ENCODE peak calls at places on chromosomes 16 and 17, in four cellular contexts. I, O, K and T are unnamed samples.

GRCh38 chr16:2483160-2483559 is 8.2 kb downstream of the TBC1D24 start:
- DNase-seq in O (no peak), I (no peak), K (peak; percentile 9), T (no peak)

GRCh38 chr17:46978489-46979022 is 497 bp downstream of the RPRML start:
- DNase-seq in K (no peak), O (no peak), I (peak; percentile 46), T (no peak)

GRCh38 chr16:57562669-57563486 is 20.4 kb downstream of the ADGRG5 start:
- DNase-seq in K (no peak), I (no peak), O (no peak), T (no peak)

GRCh38 chr16:9077001-9077809 is 14.2 kb upstream of the HAPSTR1 start:
- DNase-seq in K (no peak), I (no peak), O (peak; percentile 93), T (no peak)

GRCh38 chr17:80795737-80796136 is 195.9 kb upstream of the CHMP6 start:
- DNase-seq in O (no peak), K (peak; percentile 31), I (no peak), T (peak; percentile 82)

GRCh38 chr16:56874800-56875199 is 9.8 kb downstream of the SLC12A3 start:
- DNase-seq in O (peak; percentile 68), K (no peak), I (peak; percentile 38), T (no peak)

GRCh38 chr17:38898812-38899348 is 26.5 kb upstream of the LASP1NB start:
- DNase-seq in I (no peak), O (peak; percentile 53), K (peak; percentile 72), T (no peak)

GRCh38 chr17:688100-688989 is 26.3 kb downstream of the VPS53 start:
- DNase-seq in K (peak; percentile 63), O (peak; percentile 80), I (peak; percentile 67), T (no peak)

GRCh38 chr17:19928299-19928698 is 49.3 kb downstream of the AKAP10 start:
- DNase-seq in I (no peak), K (no peak), O (peak; percentile 85), T (no peak)

GRCh38 chr17:1709971-1710806 is at the start of gene TLCD2:
- DNase-seq in K (peak; percentile 94), I (peak; percentile 83), O (peak; percentile 65), T (peak; percentile 31)

GRCh38 chr16:56607675-56608042 is 725 bp upstream of the MT2A start:
- DNase-seq in I (no peak), O (no peak), K (no peak), T (no peak)

GRCh38 chr16:87543436-87544191 is 50.8 kb upstream of the ZCCHC14 start:
- DNase-seq in K (no peak), I (no peak), O (no peak), T (no peak)

GRCh38 chr16:73365010-73365409 is 317.1 kb upstream of the ZFHX3 start:
- DNase-seq in K (peak; percentile 19), I (no peak), O (no peak), T (no peak)

GRCh38 chr17:4899341-4900230 is at the start of gene C17orf107:
- DNase-seq in I (peak; percentile 92), O (peak; percentile 69), K (peak; percentile 94), T (no peak)

GRCh38 chr17:21292867-21293845 is 8.6 kb downstream of the MAP2K3 start:
- DNase-seq in O (no peak), K (no peak), I (no peak), T (no peak)

GRCh38 chr16:967077-967541 is 3.7 kb downstream of the LMF1 start:
- DNase-seq in O (no peak), K (peak; percentile 49), I (no peak), T (no peak)

GRCh38 chr17:3843935-3844516 is 2.0 kb downstream of the NCBP3 start:
- DNase-seq in K (peak; percentile 58), I (peak; percentile 81), O (peak; percentile 29), T (no peak)

GRCh38 chr16:19203374-19203966 is 35.4 kb downstream of the SYT17 start:
- DNase-seq in I (no peak), K (no peak), O (no peak), T (no peak)

GRCh38 chr17:78130080-78130438 is 512 bp upstream of the TMC8 start:
- DNase-seq in I (no peak), K (no peak), O (no peak), T (no peak)

GRCh38 chr16:50834701-50835100 is 92.8 kb downstream of the CYLD start:
- DNase-seq in K (no peak), O (no peak), I (no peak), T (no peak)

GRCh38 chr17:46949291-46950174 is 26.6 kb downstream of the GOSR2 start:
- DNase-seq in O (peak; percentile 45), I (no peak), K (no peak), T (no peak)

GRCh38 chr16:85582177-85582888 is 30.8 kb upstream of the GSE1 start:
- DNase-seq in K (no peak), I (no peak), O (no peak), T (no peak)

GRCh38 chr16:10494343-10495030 is 85.9 kb downstream of the EMP2 start:
- DNase-seq in K (no peak), I (no peak), O (no peak), T (no peak)

GRCh38 chr16:70160388-70160787 is 13.2 kb upstream of the CLEC18C start:
- DNase-seq in K (no peak), O (no peak), I (no peak), T (no peak)

GRCh38 chr17:4881761-4882555 is 17.4 kb upstream of the C17orf107 start:
- DNase-seq in O (peak; percentile 37), I (peak; percentile 93), K (peak; percentile 81), T (no peak)

GRCh38 chr16:17723735-17724134 is 253.0 kb upstream of the XYLT1 start:
- DNase-seq in O (no peak), I (no peak), K (no peak), T (no peak)

GRCh38 chr17:79581306-79581932 is 29.4 kb downstream of the RBFOX3 start:
- DNase-seq in I (no peak), O (no peak), K (no peak), T (no peak)

GRCh38 chr17:40122944-40123810 is 1.4 kb downstream of the MSL1 start:
- DNase-seq in I (peak; percentile 86), K (peak; percentile 65), O (peak; percentile 45), T (peak; percentile 29)

GRCh38 chr17:57918017-57918895 is 37.0 kb downstream of the CUEDC1 start:
- DNase-seq in O (no peak), K (no peak), I (no peak), T (no peak)

GRCh38 chr17:66308856-66309255 is 6.4 kb downstream of the PRKCA start:
- DNase-seq in O (no peak), I (no peak), K (no peak), T (no peak)

GRCh38 chr16:88747588-88748301 is 37.3 kb downstream of the PIEZO1 start:
- DNase-seq in O (no peak), I (peak; percentile 83), K (peak; percentile 78), T (no peak)

GRCh38 chr16:11152205-11152604 is 103.8 kb downstream of the SOCS1 start:
- DNase-seq in I (no peak), K (no peak), O (no peak), T (no peak)

GRCh38 chr16:25066747-25067631 is 44.6 kb upstream of the LCMT1 start:
- DNase-seq in O (peak; percentile 64), I (peak; percentile 88), K (peak; percentile 94), T (peak; percentile 82)